ENCODE peak calls at places on chromosomes 3 and 15, in four cellular contexts. Y, F, A and T are unnamed samples.

GRCh38 chr15:101434032-101434920 is 55.2 kb downstream of the PCSK6 start:
- DNase-seq in Y (no peak), F (no peak), A (no peak), T (no peak)

GRCh38 chr15:42584031-42584765 is 8.8 kb downstream of the STARD9 start:
- DNase-seq in Y (no peak), F (no peak), A (no peak), T (no peak)

GRCh38 chr3:42226470-42227425 is 39.2 kb downstream of the CCK start:
- DNase-seq in Y (no peak), F (no peak), A (no peak), T (no peak)

GRCh38 chr3:53709256-53709655 is 137.0 kb downstream of the CHDH start:
- DNase-seq in Y (no peak), F (no peak), A (no peak), T (no peak)

GRCh38 chr3:123723527-123724168 is 138.8 kb upstream of the HACD2 start:
- DNase-seq in Y (peak; percentile 55), F (peak; percentile 84), A (peak; percentile 30), T (peak; percentile 84)

GRCh38 chr3:149023951-149024350 is 32.6 kb downstream of the GYG1 start:
- DNase-seq in Y (no peak), F (no peak), A (no peak), T (no peak)

GRCh38 chr3:30551266-30551665 is 55.1 kb upstream of the TGFBR2 start:
- DNase-seq in Y (no peak), F (no peak), A (no peak), T (no peak)

GRCh38 chr3:55968331-55968730 is 481.2 kb upstream of the WNT5A start:
- DNase-seq in Y (no peak), F (no peak), A (no peak), T (no peak)

GRCh38 chr15:32957219-32957618 is 237.3 kb downstream of the FMN1 start:
- DNase-seq in Y (no peak), F (peak; percentile 17), A (no peak), T (no peak)

GRCh38 chr3:30303770-30304169 is 302.6 kb upstream of the TGFBR2 start:
- DNase-seq in Y (no peak), F (no peak), A (no peak), T (no peak)

GRCh38 chr15:90400759-90401314 is 12.8 kb downstream of the IQGAP1 start:
- DNase-seq in Y (peak; percentile 81), F (peak; percentile 94), A (peak; percentile 63), T (peak; percentile 80)

GRCh38 chr3:133463441-133463860 is 63.6 kb downstream of the BFSP2 start:
- DNase-seq in Y (no peak), F (no peak), A (no peak), T (no peak)

GRCh38 chr3:42655331-42655888 is 1.9 kb downstream of the ZBTB47 start:
- DNase-seq in Y (no peak), F (no peak), A (no peak), T (no peak)

GRCh38 chr3:14775011-14775410 is 43.8 kb upstream of the FGD5 start:
- DNase-seq in Y (no peak), F (no peak), A (no peak), T (peak; percentile 1)

GRCh38 chr3:46926447-46926846 is 48.9 kb downstream of the PTH1R start:
- DNase-seq in Y (no peak), F (no peak), A (no peak), T (no peak)

GRCh38 chr3:58680896-58681525 is 14.4 kb upstream of the FAM3D start:
- DNase-seq in Y (no peak), F (no peak), A (no peak), T (no peak)

GRCh38 chr3:82685761-82686160 is 924.3 kb upstream of the GBE1 start:
- DNase-seq in Y (no peak), F (no peak), A (no peak), T (no peak)

GRCh38 chr3:46933261-46933660 is 43.3 kb downstream of the CCDC12 start:
- DNase-seq in Y (no peak), F (no peak), A (no peak), T (no peak)

GRCh38 chr15:44788748-44789147 is 52.4 kb downstream of the TRIM69 start:
- DNase-seq in Y (no peak), F (no peak), A (no peak), T (no peak)

GRCh38 chr15:35329993-35330695 is 215.8 kb downstream of the DPH6 start:
- DNase-seq in Y (no peak), F (no peak), A (no peak), T (no peak)

GRCh38 chr3:103385991-103386390 is 951.2 kb downstream of the ZPLD1 start:
- DNase-seq in Y (no peak), F (no peak), A (no peak), T (no peak)

GRCh38 chr15:43954181-43954621 is 127.4 kb downstream of the WDR76 start:
- DNase-seq in Y (no peak), F (no peak), A (no peak), T (no peak)

GRCh38 chr3:127688416-127689265 is 15.9 kb downstream of the ABTB1 start:
- DNase-seq in Y (no peak), F (no peak), A (no peak), T (no peak)

GRCh38 chr15:99057020-99057419 is 47.9 kb upstream of the SYNM start:
- DNase-seq in Y (no peak), F (no peak), A (no peak), T (no peak)

GRCh38 chr15:99055555-99056134 is 48.1 kb upstream of the PGPEP1L start:
- DNase-seq in Y (no peak), F (no peak), A (no peak), T (no peak)

GRCh38 chr15:99057697-99058420 is 47.0 kb upstream of the SYNM start:
- DNase-seq in Y (no peak), F (no peak), A (no peak), T (no peak)

GRCh38 chr15:99059010-99059981 is 45.6 kb upstream of the SYNM start:
- DNase-seq in Y (peak; percentile 49), F (peak; percentile 78), A (peak; percentile 44), T (peak; percentile 62)

GRCh38 chr15:99058421-99058870 is 46.4 kb upstream of the SYNM start:
- DNase-seq in Y (no peak), F (no peak), A (no peak), T (no peak)
- H3K4me3 ChIP-seq in Y (peak overlapping the region; percentile 36), F (peak overlapping the region; percentile 51), A (no peak overlapping the region), T (peak overlapping the region; percentile 7)

GRCh38 chr3:188584958-188585689 is 431.2 kb downstream of the LPP start:
- DNase-seq in Y (no peak), F (no peak), A (no peak), T (no peak)
- H3K4me1 ChIP-seq in Y (peaks cover 5% of the 10 kb centered on the region), F (peaks cover 32% of the 10 kb centered on the region), A (no peaks in the 10 kb centered on the region), T (peaks cover 24% of the 10 kb centered on the region)

DNA sequence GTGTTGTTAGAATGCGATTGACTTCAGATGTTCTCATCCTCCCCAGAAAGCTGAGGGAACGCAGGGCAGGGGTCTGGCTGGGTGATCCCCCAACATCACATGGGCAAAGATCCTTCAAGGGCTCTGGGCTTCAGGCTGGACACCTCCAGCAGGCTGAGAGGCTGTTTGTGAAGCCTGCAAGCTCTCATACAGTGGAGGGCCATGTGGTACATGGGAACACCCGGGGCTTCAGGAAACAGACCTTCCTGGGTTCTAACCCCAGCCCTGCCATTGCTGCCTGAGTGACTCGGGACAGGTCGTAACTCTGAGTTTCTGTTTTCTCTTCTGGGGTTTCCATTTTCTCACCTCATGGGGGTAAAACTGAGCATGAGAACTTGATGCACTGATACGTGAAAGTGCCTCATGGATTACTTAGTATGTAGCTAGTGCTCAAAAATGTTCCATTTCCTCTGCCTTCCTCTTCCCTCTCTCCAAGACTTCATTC is 81.2 kb downstream of the TLE3 start:
- DNase-seq in Y (no peak), F (no peak), A (no peak), T (no peak)
- H3K4me3 ChIP-seq in Y (no peak overlapping the region), F (no peak overlapping the region), A (no peak overlapping the region), T (no peak overlapping the region)

GRCh38 chr3:32865364-32865763 is 47.6 kb downstream of the TRIM71 start:
- DNase-seq in Y (peak; percentile 19), F (no peak), A (no peak), T (no peak)

GRCh38 chr3:32859604-32860237 is 41.9 kb downstream of the TRIM71 start:
- DNase-seq in Y (no peak), F (no peak), A (no peak), T (no peak)

GRCh38 chr3:32862247-32863013 is 44.6 kb downstream of the TRIM71 start:
- DNase-seq in Y (no peak), F (no peak), A (no peak), T (no peak)

GRCh38 chr3:32860499-32860898 is 42.7 kb downstream of the TRIM71 start:
- DNase-seq in Y (no peak), F (no peak), A (no peak), T (no peak)

DNA sequence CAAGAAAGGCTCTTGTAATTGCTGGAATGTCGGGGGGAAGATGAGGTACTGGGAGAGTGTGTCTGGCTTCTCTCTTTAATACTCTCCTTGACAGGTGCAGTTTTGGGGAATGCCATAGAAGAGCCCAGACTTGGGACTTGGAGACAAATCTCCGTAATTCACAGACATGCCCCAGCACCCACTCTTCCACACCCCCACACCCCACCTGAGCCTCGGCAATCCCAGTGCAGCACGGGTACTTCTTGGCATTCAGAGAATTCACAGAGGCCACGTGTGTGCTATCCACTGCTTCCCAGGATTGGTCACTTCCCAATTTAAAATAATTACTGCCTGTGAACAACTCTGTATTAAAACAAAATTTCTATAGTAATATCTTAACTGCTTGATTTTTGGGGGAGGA is 43.9 kb downstream of the TRIM71 start:
- DNase-seq in Y (no peak), F (no peak), A (no peak), T (no peak)
- H3K4me1 ChIP-seq in Y (no peaks in the 10 kb centered on the region), F (peaks cover 2% of the 10 kb centered on the region), A (no peaks in the 10 kb centered on the region), T (no peaks in the 10 kb centered on the region)